ENCODE peak calls at places on chromosomes 7 and 10, in seven cellular contexts. M, H, I, F, Q, E and X are unnamed samples.

GRCh38 chr7:106944035-106944665 is 79.1 kb downstream of the PIK3CG start:
- DNase-seq in M (no peak), H (no peak), I (no peak), F (no peak), Q (no peak), E (no peak), X (no peak)

GRCh38 chr10:20767028-20767427 is 130.1 kb downstream of the NEBL start:
- DNase-seq in M (no peak), H (no peak), I (no peak), F (no peak), Q (no peak), E (peak; percentile 20), X (peak; percentile 55)

GRCh38 chr7:117322741-117323584 is at the start of gene WNT2:
- DNase-seq in M (no peak), H (no peak), I (peak; percentile 51), F (no peak), Q (no peak), E (no peak), X (no peak)

GRCh38 chr7:128233471-128233870 is 7.6 kb upstream of the LEP start:
- DNase-seq in M (no peak), H (no peak), I (no peak), F (no peak), Q (no peak), E (no peak), X (no peak)

GRCh38 chr7:155980841-155981240 is 168.6 kb upstream of the SHH start:
- DNase-seq in M (no peak), H (no peak), I (no peak), F (no peak), Q (no peak), E (no peak), X (no peak)

GRCh38 chr10:67306588-67307205 is 380.9 kb downstream of the LRRTM3 start:
- DNase-seq in M (no peak), H (peak; percentile 2), I (peak; percentile 55), F (no peak), Q (no peak), E (peak; percentile 45), X (peak; percentile 27)

GRCh38 chr7:81801532-81801931 is 31.7 kb upstream of the HGF start:
- DNase-seq in M (no peak), H (no peak), I (no peak), F (no peak), Q (no peak), E (no peak), X (no peak)

GRCh38 chr10:16902606-16903005 is 85.4 kb upstream of the RSU1 start:
- DNase-seq in M (no peak), H (no peak), I (no peak), F (no peak), Q (no peak), E (no peak), X (no peak)

GRCh38 chr7:51031791-51032484 is 249.2 kb upstream of the GRB10 start:
- DNase-seq in M (no peak), H (no peak), I (no peak), F (no peak), Q (no peak), E (no peak), X (no peak)

GRCh38 chr10:94859086-94859485 is 79.4 kb upstream of the CYP2C9 start:
- DNase-seq in M (no peak), H (no peak), I (no peak), F (no peak), Q (no peak), E (no peak), X (no peak)

GRCh38 chr10:32210306-32211045 is 136.5 kb downstream of the EPC1 start:
- DNase-seq in M (no peak), H (no peak), I (peak; percentile 26), F (no peak), Q (peak; percentile 14), E (peak; percentile 34), X (peak; percentile 12)

GRCh38 chr10:88642991-88643390 is 21.3 kb upstream of the LIPF start:
- DNase-seq in M (no peak), H (peak; percentile 65), I (no peak), F (no peak), Q (no peak), E (peak; percentile 23), X (no peak)

GRCh38 chr10:70835895-70836294 is 20.1 kb downstream of the SGPL1 start:
- DNase-seq in M (no peak), H (no peak), I (no peak), F (no peak), Q (no peak), E (no peak), X (no peak)

GRCh38 chr7:114085313-114085591 is 166.4 kb upstream of the PPP1R3A start:
- DNase-seq in M (peak; percentile 24), H (no peak), I (no peak), F (no peak), Q (no peak), E (no peak), X (no peak)

GRCh38 chr7:28144266-28144665 is 36.3 kb downstream of the JAZF1 start:
- DNase-seq in M (no peak), H (no peak), I (peak; percentile 74), F (no peak), Q (peak; percentile 28), E (no peak), X (no peak)

GRCh38 chr7:96547371-96547811 is 162.3 kb downstream of the SEM1 start:
- DNase-seq in M (no peak), H (no peak), I (no peak), F (no peak), Q (peak; percentile 93), E (no peak), X (no peak)

GRCh38 chr7:95977994-95978393 is 205.6 kb downstream of the DYNC1I1 start:
- DNase-seq in M (no peak), H (no peak), I (no peak), F (no peak), Q (no peak), E (no peak), X (no peak)

GRCh38 chr10:30185916-30186315 is 126.5 kb upstream of the JCAD start:
- DNase-seq in M (no peak), H (no peak), I (no peak), F (no peak), Q (no peak), E (peak; percentile 76), X (peak; percentile 82)

GRCh38 chr10:88616250-88616977 is 29.9 kb downstream of the LIPJ start:
- DNase-seq in M (no peak), H (no peak), I (no peak), F (peak; percentile 10), Q (no peak), E (no peak), X (no peak)

GRCh38 chr10:4303045-4303444 is 518.0 kb upstream of the KLF6 start:
- DNase-seq in M (no peak), H (no peak), I (no peak), F (no peak), Q (no peak), E (peak; percentile 39), X (no peak)

GRCh38 chr7:37405603-37406122 is 43.0 kb downstream of the ELMO1 start:
- DNase-seq in M (no peak), H (no peak), I (no peak), F (peak; percentile 41), Q (no peak), E (no peak), X (no peak)

GRCh38 chr7:130384371-130384801 is 4.1 kb downstream of the CPA1 start:
- DNase-seq in M (no peak), H (no peak), I (no peak), F (no peak), Q (no peak), E (no peak), X (no peak)

GRCh38 chr10:46514431-46514861 is 42.0 kb downstream of the GPRIN2 start:
- DNase-seq in M (no peak), H (no peak), I (no peak), F (no peak), Q (no peak), E (no peak), X (no peak)

GRCh38 chr10:93219347-93219746 is 145.7 kb downstream of the CYP26A1 start:
- DNase-seq in M (no peak), H (no peak), I (no peak), F (no peak), Q (no peak), E (no peak), X (no peak)

GRCh38 chr7:155188821-155189599 is 108.7 kb upstream of the INSIG1 start:
- DNase-seq in M (no peak), H (no peak), I (no peak), F (no peak), Q (no peak), E (peak; percentile 15), X (no peak)

GRCh38 chr7:47506716-47507354 is 75.1 kb downstream of the TNS3 start:
- DNase-seq in M (no peak), H (no peak), I (no peak), F (no peak), Q (no peak), E (no peak), X (no peak)

GRCh38 chr7:2260820-2261219 is 18.8 kb downstream of the NUDT1 start:
- DNase-seq in M (no peak), H (no peak), I (no peak), F (no peak), Q (peak; percentile 47), E (no peak), X (peak; percentile 85)

GRCh38 chr10:71124921-71125748 is 87.2 kb upstream of the UNC5B start:
- DNase-seq in M (no peak), H (no peak), I (no peak), F (no peak), Q (no peak), E (no peak), X (no peak)

GRCh38 chr7:121195859-121196588 is 132.8 kb upstream of the WNT16 start:
- DNase-seq in M (no peak), H (no peak), I (no peak), F (no peak), Q (no peak), E (no peak), X (no peak)

GRCh38 chr7:30146127-30146612 is 11.4 kb downstream of the MTURN start:
- DNase-seq in M (no peak), H (no peak), I (no peak), F (no peak), Q (peak; percentile 46), E (peak; percentile 53), X (no peak)

GRCh38 chr10:119352042-119352441 is 144.7 kb downstream of the GRK5 start:
- DNase-seq in M (no peak), H (no peak), I (no peak), F (no peak), Q (no peak), E (no peak), X (no peak)

GRCh38 chr7:41238851-41239331 is 464.0 kb downstream of the INHBA start:
- DNase-seq in M (no peak), H (no peak), I (no peak), F (no peak), Q (no peak), E (peak; percentile 87), X (peak; percentile 74)